ENCODE peak calls at places on chromosomes 2 and 18, in eight cellular contexts. C is GM03348; X is tibial artery; Y is stimulated activated naive CD8-positive, alpha-beta T cell treated with anti-CD3 and anti-CD28 coated beads, Interleukin-15, Interleukin-2, amounts not matched to agents 100 U/mL and 50 U/mL, for 24 hours; S is posterior cingulate gyrus; D is psoas muscle; O is CD8-positive, alpha-beta memory T cell; J is T-helper 9 cell. P is an unnamed sample.

GRCh38 chr2:54086157-54086556 is 29.3 kb upstream of the ACYP2 start:
- DNase-seq in C (no peak), X (no peak), Y (no peak), S (no peak), D (no peak), O (no peak), J (no peak), P (no peak)

GRCh38 chr2:81136296-81136695 is 831.7 kb upstream of the LRRTM1 start:
- DNase-seq in C (no peak), X (no peak), Y (no peak), S (peak; percentile 22), D (no peak), O (no peak), J (no peak), P (no peak)

GRCh38 chr2:63003349-63003748 is 47.3 kb upstream of the OTX1 start:
- DNase-seq in C (no peak), X (no peak), Y (no peak), S (no peak), D (no peak), O (no peak), J (no peak), P (no peak)

GRCh38 chr2:189267491-189267890 is 87.9 kb upstream of the COL5A2 start:
- DNase-seq in C (no peak), X (no peak), Y (no peak), S (no peak), D (no peak), O (no peak), J (no peak), P (no peak)

GRCh38 chr18:47997338-47997780 is 66.9 kb upstream of the SMAD2 start:
- DNase-seq in C (no peak), X (no peak), Y (peak; percentile 54), S (no peak), D (no peak), O (no peak), J (no peak), P (no peak)

GRCh38 chr2:234427081-234428058 is 69.5 kb downstream of the ARL4C start:
- DNase-seq in C (peak; percentile 89), X (no peak), Y (peak; percentile 41), S (no peak), D (no peak), O (no peak), J (no peak), P (no peak)

GRCh38 chr2:191178806-191179514 is 28.2 kb upstream of the STAT4 start:
- DNase-seq in C (no peak), X (peak; percentile 80), Y (no peak), S (no peak), D (peak; percentile 74), O (no peak), J (no peak), P (no peak)

GRCh38 chr2:240142256-240142775 is 1.9 kb upstream of the OTOS start:
- DNase-seq in C (no peak), X (no peak), Y (no peak), S (no peak), D (no peak), O (no peak), J (no peak), P (no peak)

GRCh38 chr2:145759228-145759940 is 1239.5 kb upstream of the ZEB2 start:
- DNase-seq in C (no peak), X (no peak), Y (no peak), S (no peak), D (no peak), O (no peak), J (no peak), P (no peak)

GRCh38 chr2:224847961-224848850 is 132.0 kb upstream of the CCDC195 start:
- DNase-seq in C (peak; percentile 47), X (peak; percentile 76), Y (no peak), S (no peak), D (no peak), O (no peak), J (no peak), P (no peak)

GRCh38 chr2:142874293-142874814 is 3.1 kb upstream of the KYNU start:
- DNase-seq in C (peak; percentile 24), X (peak; percentile 72), Y (no peak), S (no peak), D (peak; percentile 17), O (no peak), J (no peak), P (peak; percentile 62)